ENCODE peak calls at places on chromosomes 5 and 9, in nine cellular contexts. One of them, this sample, is unnamed.
A peak's percentile ranks its signal among the peaks of the same experiment; 100 is the strongest.

GRCh38 chr5:72166070-72166979 is 59.0 kb downstream of the MAP1B start:
- DNase-seq in HTR-8/SVneo: no peak
- DNase-seq in H9: peak; percentile 49
- DNase-seq in activated CD4-positive, alpha-beta T cell treated with anti-CD3 and anti-CD28 coated beads, Interleukin-2, amount 50 U/mL, for 1 hour: no peak
- DNase-seq in brain microvascular endothelial cell: no peak
- DNase-seq in tibial artery: no peak
- DNase-seq in naive B cell: no peak
- DNase-seq in ACHN: no peak
- DNase-seq in astrocyte of the cerebellum: peak; percentile 85
- DNase-seq in this sample: no peak

GRCh38 chr5:167303582-167303981 is 987.9 kb upstream of the WWC1 start:
- DNase-seq in HTR-8/SVneo: no peak
- DNase-seq in H9: peak; percentile 51
- DNase-seq in activated CD4-positive, alpha-beta T cell treated with anti-CD3 and anti-CD28 coated beads, Interleukin-2, amount 50 U/mL, for 1 hour: no peak
- DNase-seq in brain microvascular endothelial cell: no peak
- DNase-seq in tibial artery: no peak
- DNase-seq in naive B cell: no peak
- DNase-seq in ACHN: no peak
- DNase-seq in astrocyte of the cerebellum: no peak
- DNase-seq in this sample: no peak

GRCh38 chr5:124394700-124395099 is 351.7 kb downstream of the ZNF608 start:
- DNase-seq in HTR-8/SVneo: no peak
- DNase-seq in H9: no peak
- DNase-seq in activated CD4-positive, alpha-beta T cell treated with anti-CD3 and anti-CD28 coated beads, Interleukin-2, amount 50 U/mL, for 1 hour: no peak
- DNase-seq in brain microvascular endothelial cell: no peak
- DNase-seq in tibial artery: no peak
- DNase-seq in naive B cell: no peak
- DNase-seq in ACHN: no peak
- DNase-seq in astrocyte of the cerebellum: no peak
- DNase-seq in this sample: no peak

GRCh38 chr9:27124151-27124550 is 15.1 kb downstream of the TEK start:
- DNase-seq in HTR-8/SVneo: no peak
- DNase-seq in H9: no peak
- DNase-seq in activated CD4-positive, alpha-beta T cell treated with anti-CD3 and anti-CD28 coated beads, Interleukin-2, amount 50 U/mL, for 1 hour: no peak
- DNase-seq in brain microvascular endothelial cell: no peak
- DNase-seq in tibial artery: no peak
- DNase-seq in naive B cell: no peak
- DNase-seq in ACHN: no peak
- DNase-seq in astrocyte of the cerebellum: no peak
- DNase-seq in this sample: no peak

GRCh38 chr5:82396871-82397514 is 118.8 kb upstream of the RPS23 start:
- DNase-seq in HTR-8/SVneo: peak; percentile 65
- DNase-seq in H9: no peak
- DNase-seq in activated CD4-positive, alpha-beta T cell treated with anti-CD3 and anti-CD28 coated beads, Interleukin-2, amount 50 U/mL, for 1 hour: no peak
- DNase-seq in brain microvascular endothelial cell: peak; percentile 99
- DNase-seq in tibial artery: peak; percentile 95
- DNase-seq in naive B cell: no peak
- DNase-seq in ACHN: peak; percentile 36
- DNase-seq in astrocyte of the cerebellum: peak; percentile 94
- DNase-seq in this sample: no peak

GRCh38 chr9:91775011-91775707 is 174.9 kb downstream of the ROR2 start:
- DNase-seq in HTR-8/SVneo: peak; percentile 74
- DNase-seq in H9: peak; percentile 84
- DNase-seq in activated CD4-positive, alpha-beta T cell treated with anti-CD3 and anti-CD28 coated beads, Interleukin-2, amount 50 U/mL, for 1 hour: peak; percentile 58
- DNase-seq in brain microvascular endothelial cell: peak; percentile 39
- DNase-seq in tibial artery: no peak
- DNase-seq in naive B cell: peak; percentile 34
- DNase-seq in ACHN: peak; percentile 51
- DNase-seq in astrocyte of the cerebellum: no peak
- DNase-seq in this sample: peak; percentile 90

GRCh38 chr5:149015126-149015525 is 47.7 kb downstream of the SH3TC2 start:
- DNase-seq in HTR-8/SVneo: no peak
- DNase-seq in H9: no peak
- DNase-seq in activated CD4-positive, alpha-beta T cell treated with anti-CD3 and anti-CD28 coated beads, Interleukin-2, amount 50 U/mL, for 1 hour: no peak
- DNase-seq in brain microvascular endothelial cell: no peak
- DNase-seq in tibial artery: no peak
- DNase-seq in naive B cell: no peak
- DNase-seq in ACHN: no peak
- DNase-seq in astrocyte of the cerebellum: no peak
- DNase-seq in this sample: no peak

GRCh38 chr5:102681403-102681983 is 73.6 kb upstream of the PAM start:
- DNase-seq in HTR-8/SVneo: peak; percentile 63
- DNase-seq in H9: peak; percentile 63
- DNase-seq in activated CD4-positive, alpha-beta T cell treated with anti-CD3 and anti-CD28 coated beads, Interleukin-2, amount 50 U/mL, for 1 hour: peak; percentile 43
- DNase-seq in brain microvascular endothelial cell: peak; percentile 73
- DNase-seq in tibial artery: peak; percentile 73
- DNase-seq in naive B cell: no peak
- DNase-seq in ACHN: peak; percentile 71
- DNase-seq in astrocyte of the cerebellum: peak; percentile 40
- DNase-seq in this sample: no peak

GRCh38 chr9:38227656-38228055 is 158.6 kb upstream of the SHB start:
- DNase-seq in HTR-8/SVneo: no peak
- DNase-seq in H9: no peak
- DNase-seq in activated CD4-positive, alpha-beta T cell treated with anti-CD3 and anti-CD28 coated beads, Interleukin-2, amount 50 U/mL, for 1 hour: no peak
- DNase-seq in brain microvascular endothelial cell: peak; percentile 20
- DNase-seq in tibial artery: no peak
- DNase-seq in naive B cell: no peak
- DNase-seq in ACHN: no peak
- DNase-seq in astrocyte of the cerebellum: no peak
- DNase-seq in this sample: no peak

GRCh38 chr5:159419567-159419966 is 89.3 kb upstream of the IL12B start:
- DNase-seq in HTR-8/SVneo: no peak
- DNase-seq in H9: peak; percentile 34
- DNase-seq in activated CD4-positive, alpha-beta T cell treated with anti-CD3 and anti-CD28 coated beads, Interleukin-2, amount 50 U/mL, for 1 hour: no peak
- DNase-seq in brain microvascular endothelial cell: no peak
- DNase-seq in tibial artery: no peak
- DNase-seq in naive B cell: no peak
- DNase-seq in ACHN: peak; percentile 2
- DNase-seq in astrocyte of the cerebellum: no peak
- DNase-seq in this sample: no peak

GRCh38 chr5:60295423-60295822 is 401.9 kb upstream of the PDE4D start:
- DNase-seq in HTR-8/SVneo: no peak
- DNase-seq in H9: peak; percentile 53
- DNase-seq in activated CD4-positive, alpha-beta T cell treated with anti-CD3 and anti-CD28 coated beads, Interleukin-2, amount 50 U/mL, for 1 hour: no peak
- DNase-seq in brain microvascular endothelial cell: peak; percentile 50
- DNase-seq in tibial artery: peak; percentile 58
- DNase-seq in naive B cell: peak; percentile 8
- DNase-seq in ACHN: peak; percentile 15
- DNase-seq in astrocyte of the cerebellum: peak; percentile 3
- DNase-seq in this sample: no peak

GRCh38 chr5:2753452-2754409 is 2.3 kb upstream of the IRX2 start:
- DNase-seq in HTR-8/SVneo: no peak
- DNase-seq in H9: no peak
- DNase-seq in activated CD4-positive, alpha-beta T cell treated with anti-CD3 and anti-CD28 coated beads, Interleukin-2, amount 50 U/mL, for 1 hour: no peak
- DNase-seq in brain microvascular endothelial cell: no peak
- DNase-seq in tibial artery: peak; percentile 21
- DNase-seq in naive B cell: no peak
- DNase-seq in ACHN: no peak
- DNase-seq in astrocyte of the cerebellum: no peak
- DNase-seq in this sample: no peak

GRCh38 chr5:29701600-29701999 is 1491.9 kb upstream of the CDH6 start:
- DNase-seq in HTR-8/SVneo: no peak
- DNase-seq in H9: no peak
- DNase-seq in activated CD4-positive, alpha-beta T cell treated with anti-CD3 and anti-CD28 coated beads, Interleukin-2, amount 50 U/mL, for 1 hour: no peak
- DNase-seq in brain microvascular endothelial cell: no peak
- DNase-seq in tibial artery: no peak
- DNase-seq in naive B cell: no peak
- DNase-seq in ACHN: no peak
- DNase-seq in astrocyte of the cerebellum: no peak
- DNase-seq in this sample: no peak

GRCh38 chr9:77507212-77507961 is 140.7 kb downstream of the GNA14 start:
- DNase-seq in HTR-8/SVneo: no peak
- DNase-seq in H9: no peak
- DNase-seq in activated CD4-positive, alpha-beta T cell treated with anti-CD3 and anti-CD28 coated beads, Interleukin-2, amount 50 U/mL, for 1 hour: no peak
- DNase-seq in brain microvascular endothelial cell: no peak
- DNase-seq in tibial artery: no peak
- DNase-seq in naive B cell: no peak
- DNase-seq in ACHN: no peak
- DNase-seq in astrocyte of the cerebellum: no peak
- DNase-seq in this sample: no peak

GRCh38 chr5:38720691-38721361 is 125.0 kb upstream of the OSMR start:
- DNase-seq in HTR-8/SVneo: no peak
- DNase-seq in H9: no peak
- DNase-seq in activated CD4-positive, alpha-beta T cell treated with anti-CD3 and anti-CD28 coated beads, Interleukin-2, amount 50 U/mL, for 1 hour: no peak
- DNase-seq in brain microvascular endothelial cell: no peak
- DNase-seq in tibial artery: no peak
- DNase-seq in naive B cell: no peak
- DNase-seq in ACHN: no peak
- DNase-seq in astrocyte of the cerebellum: no peak
- DNase-seq in this sample: no peak

GRCh38 chr5:66864240-66864884 is 268.2 kb downstream of the MAST4 start:
- DNase-seq in HTR-8/SVneo: no peak
- DNase-seq in H9: no peak
- DNase-seq in activated CD4-positive, alpha-beta T cell treated with anti-CD3 and anti-CD28 coated beads, Interleukin-2, amount 50 U/mL, for 1 hour: no peak
- DNase-seq in brain microvascular endothelial cell: peak; percentile 76
- DNase-seq in tibial artery: no peak
- DNase-seq in naive B cell: no peak
- DNase-seq in ACHN: no peak
- DNase-seq in astrocyte of the cerebellum: no peak
- DNase-seq in this sample: no peak

GRCh38 chr5:39024005-39024404 is 50.2 kb downstream of the RICTOR start:
- DNase-seq in HTR-8/SVneo: no peak
- DNase-seq in H9: peak; percentile 33
- DNase-seq in activated CD4-positive, alpha-beta T cell treated with anti-CD3 and anti-CD28 coated beads, Interleukin-2, amount 50 U/mL, for 1 hour: no peak
- DNase-seq in brain microvascular endothelial cell: peak; percentile 53
- DNase-seq in tibial artery: no peak
- DNase-seq in naive B cell: no peak
- DNase-seq in ACHN: no peak
- DNase-seq in astrocyte of the cerebellum: no peak
- DNase-seq in this sample: no peak

GRCh38 chr9:95516736-95517558 is at the start of gene PTCH1:
- DNase-seq in HTR-8/SVneo: no peak
- DNase-seq in H9: peak; percentile 70
- DNase-seq in activated CD4-positive, alpha-beta T cell treated with anti-CD3 and anti-CD28 coated beads, Interleukin-2, amount 50 U/mL, for 1 hour: peak; percentile 34
- DNase-seq in brain microvascular endothelial cell: no peak
- DNase-seq in tibial artery: peak; percentile 72
- DNase-seq in naive B cell: no peak
- DNase-seq in ACHN: peak; percentile 29
- DNase-seq in astrocyte of the cerebellum: no peak
- DNase-seq in this sample: no peak

GRCh38 chr9:104911029-104911607 is 16.8 kb downstream of the ABCA1 start:
- DNase-seq in HTR-8/SVneo: no peak
- DNase-seq in H9: no peak
- DNase-seq in activated CD4-positive, alpha-beta T cell treated with anti-CD3 and anti-CD28 coated beads, Interleukin-2, amount 50 U/mL, for 1 hour: no peak
- DNase-seq in brain microvascular endothelial cell: peak; percentile 41
- DNase-seq in tibial artery: no peak
- DNase-seq in naive B cell: no peak
- DNase-seq in ACHN: no peak
- DNase-seq in astrocyte of the cerebellum: no peak
- DNase-seq in this sample: no peak